ENCODE peak calls at places on chromosomes 13 and 19, in eight cellular contexts. I is NCI-H345; K is stimulated activated CD4-positive, alpha-beta T cell treated with anti-CD3 and anti-CD28 coated beads, Interleukin-1b, Interleukin-23, amount 100 ng/mL, for 1 hour; J is smooth muscle cell of the brain vasculature; D is globus pallidus; L is activated CD4-positive, alpha-beta T cell treated with anti-CD3 and anti-CD28 coated beads for 48 hours; Q is HCEC 1CT; V is AG09309. B is an unnamed sample.

GRCh38 chr13:50276550-50276949 is 261.3 kb downstream of the KCNRG start:
- DNase-seq in J (no peak), I (no peak), V (no peak), L (no peak), Q (no peak), D (no peak), K (no peak), B (no peak)

GRCh38 chr13:20424959-20425358 is 100.7 kb downstream of the CRYL1 start:
- DNase-seq in D (no peak), Q (no peak), L (no peak), K (no peak), V (no peak), J (no peak), I (no peak), B (no peak)

GRCh38 chr13:38635030-38635429 is 51.8 kb upstream of the FREM2 start:
- DNase-seq in L (no peak), D (no peak), K (no peak), Q (no peak), J (no peak), I (no peak), V (no peak), B (no peak)

GRCh38 chr19:14337510-14337909 is 43.7 kb upstream of the ADGRE5 start:
- DNase-seq in Q (no peak), J (no peak), L (peak; percentile 72), I (peak; percentile 7), K (peak; percentile 17), D (no peak), V (no peak), B (no peak)

GRCh38 chr19:19502808-19503602 is 12.3 kb downstream of the TSSK6 start:
- DNase-seq in D (no peak), J (no peak), L (no peak), V (no peak), Q (no peak), I (no peak), K (no peak), B (no peak)

GRCh38 chr19:13850910-13851753 is 25.8 kb upstream of the NANOS3 start:
- DNase-seq in K (no peak), D (peak; percentile 79), L (peak; percentile 54), J (peak; percentile 77), I (no peak), V (no peak), Q (peak; percentile 93), B (no peak)

GRCh38 chr19:28615966-28616365 is 597.0 kb downstream of the UQCRFS1 start:
- DNase-seq in V (no peak), D (no peak), I (no peak), L (no peak), Q (no peak), K (no peak), J (no peak), B (no peak)

GRCh38 chr19:16068696-16069259 is 7.5 kb upstream of the TPM4 start:
- DNase-seq in J (no peak), V (no peak), I (no peak), Q (peak; percentile 30), L (no peak), K (no peak), D (no peak), B (no peak)

GRCh38 chr13:26236306-26236705 is 14.2 kb upstream of the RNF6 start:
- DNase-seq in K (no peak), Q (no peak), D (no peak), V (no peak), L (no peak), J (no peak), I (no peak), B (no peak)

GRCh38 chr19:43429395-43429794 is 14.7 kb downstream of the TEX101 start:
- DNase-seq in I (no peak), D (no peak), V (no peak), Q (no peak), J (no peak), L (no peak), K (no peak), B (no peak)

GRCh38 chr13:77660841-77661250 is 36.6 kb upstream of the SLAIN1 start:
- DNase-seq in I (no peak), D (no peak), V (no peak), L (no peak), J (no peak), Q (no peak), K (no peak), B (no peak)

GRCh38 chr13:109095126-109095525 is 465.7 kb downstream of the MYO16 start:
- DNase-seq in D (no peak), I (no peak), L (no peak), K (no peak), V (no peak), J (no peak), Q (no peak), B (no peak)

GRCh38 chr19:6457958-6458694 is 1.5 kb downstream of the SLC25A23 start:
- DNase-seq in J (no peak), Q (no peak), D (no peak), L (no peak), V (no peak), I (no peak), K (no peak), B (no peak)

GRCh38 chr13:41411536-41411935 is 45.8 kb upstream of the RGCC start:
- DNase-seq in V (peak; percentile 46), I (no peak), J (peak; percentile 57), Q (peak; percentile 52), L (no peak), K (no peak), D (peak; percentile 57), B (no peak)

GRCh38 chr13:110817143-110817542 is 97.7 kb downstream of the ANKRD10 start:
- DNase-seq in D (no peak), I (no peak), K (no peak), J (no peak), V (no peak), L (no peak), Q (no peak), B (no peak)

GRCh38 chr13:72651196-72651595 is 76.2 kb downstream of the MZT1 start:
- DNase-seq in J (no peak), I (no peak), Q (no peak), K (no peak), D (no peak), L (no peak), V (no peak), B (no peak)

GRCh38 chr19:1768248-1768647 is 14.9 kb downstream of the ONECUT3 start:
- DNase-seq in Q (peak; percentile 25), J (no peak), V (no peak), D (no peak), I (no peak), K (no peak), L (no peak), B (no peak)

GRCh38 chr13:73261739-73262216 is 203.0 kb downstream of the KLF5 start:
- DNase-seq in L (no peak), V (no peak), Q (no peak), D (no peak), K (no peak), I (no peak), J (no peak), B (no peak)

GRCh38 chr13:37443538-37443937 is 155.0 kb downstream of the POSTN start:
- DNase-seq in D (no peak), V (peak; percentile 71), I (no peak), K (no peak), J (no peak), L (no peak), Q (peak; percentile 91), B (no peak)

GRCh38 chr13:43786472-43786765 is 353 bp downstream of the ENOX1 start:
- DNase-seq in I (no peak), K (no peak), Q (no peak), V (no peak), D (no peak), L (no peak), J (no peak), B (no peak)

B was measured in glomerular endothelial cell.